ENCODE peak calls at places on chromosomes 12 and 14, in nine cellular contexts. D is stimulated activated CD8-positive, alpha-beta memory T cell treated with anti-CD3 and anti-CD28 coated beads, Interleukin-7, amount 100 ng/mL, for 1 hour; F is EL; Z is T-helper 17 cell; Q is C1 segment of cervical spinal cord; Y is retina; I is progenitor cell of endocrine pancreas; L is ureter; X is aorta. P is an unnamed sample.

GRCh38 chr14:102363182-102363952 is 626 bp downstream of the TECPR2 start:
- DNase-seq in I (no peak), X (peak; percentile 64), L (no peak), Y (peak; percentile 63), F (peak; percentile 72), Q (no peak), Z (peak; percentile 19), D (no peak), P (no peak)

GRCh38 chr12:6788972-6789905 is at the start of gene CD4:
- DNase-seq in Z (peak; percentile 41), Y (no peak), Q (no peak), I (no peak), X (peak; percentile 92), F (no peak), L (peak; percentile 78), D (no peak), P (no peak)

GRCh38 chr14:99264691-99265090 is 7.3 kb downstream of the BCL11B start:
- DNase-seq in X (no peak), D (no peak), Y (no peak), I (no peak), L (no peak), Q (no peak), F (no peak), Z (no peak), P (no peak)

GRCh38 chr12:53056901-53057300 is 7.0 kb downstream of the TNS2 start:
- DNase-seq in X (no peak), Z (no peak), F (no peak), L (no peak), Q (no peak), I (no peak), D (no peak), Y (no peak), P (no peak)

GRCh38 chr14:77260199-77260598 is 10.8 kb downstream of the NGB start:
- DNase-seq in Y (no peak), I (no peak), X (no peak), F (no peak), Q (no peak), L (no peak), D (no peak), Z (no peak), P (no peak)

GRCh38 chr12:69514111-69514510 is 43.9 kb downstream of the FRS2 start:
- DNase-seq in D (no peak), Z (no peak), Q (no peak), Y (no peak), X (no peak), L (no peak), F (no peak), I (no peak), P (no peak)

GRCh38 chr12:68815928-68816800 is 8.2 kb downstream of the MDM2 start:
- DNase-seq in X (no peak), F (no peak), Z (no peak), L (no peak), D (no peak), Y (no peak), Q (no peak), I (no peak), P (no peak)

GRCh38 chr14:84535491-84535890 is 994.5 kb upstream of the FLRT2 start:
- DNase-seq in L (no peak), F (no peak), I (no peak), Q (no peak), Y (no peak), D (no peak), Z (no peak), X (no peak), P (no peak)

GRCh38 chr14:74018029-74018703 is 922 bp downstream of the ENTPD5 start:
- DNase-seq in I (no peak), L (no peak), X (no peak), Q (no peak), F (peak; percentile 59), Y (no peak), Z (no peak), D (no peak), P (no peak)

GRCh38 chr14:69711065-69711464 is 55.9 kb upstream of the SRSF5 start:
- DNase-seq in F (no peak), Q (no peak), I (no peak), X (peak; percentile 64), D (no peak), L (no peak), Z (no peak), Y (no peak), P (no peak)

GRCh38 chr12:91954326-91954725 is 191.3 kb downstream of the BTG1 start:
- DNase-seq in L (no peak), Q (no peak), I (no peak), Z (no peak), Y (no peak), X (no peak), F (no peak), D (no peak), P (no peak)

GRCh38 chr12:6438345-6438744 is 6.4 kb upstream of the CD27 start:
- DNase-seq in Q (no peak), Z (no peak), I (no peak), D (no peak), L (no peak), Y (no peak), F (no peak), X (no peak), P (no peak)

GRCh38 chr14:95282354-95282985 is 37.2 kb downstream of the CLMN start:
- DNase-seq in D (no peak), Q (no peak), Y (no peak), F (no peak), L (no peak), X (no peak), I (no peak), Z (no peak), P (no peak)

GRCh38 chr14:54252072-54252730 is 144.6 kb upstream of the CDKN3 start:
- DNase-seq in D (no peak), Z (no peak), X (no peak), Q (no peak), F (peak; percentile 89), L (no peak), Y (no peak), I (no peak), P (no peak)

GRCh38 chr12:59858508-59858907 is 262.7 kb downstream of the SLC16A7 start:
- DNase-seq in Z (no peak), D (no peak), Y (no peak), F (no peak), I (no peak), Q (no peak), L (no peak), X (no peak), P (no peak)

GRCh38 chr14:30214014-30214413 is 286.4 kb upstream of the PRKD1 start:
- DNase-seq in Q (no peak), Z (no peak), Y (no peak), X (no peak), L (no peak), F (peak; percentile 49), D (no peak), I (no peak), P (no peak)

GRCh38 chr14:68967459-68967940 is 11.6 kb downstream of the ACTN1 start:
- DNase-seq in D (no peak), X (no peak), L (no peak), Z (no peak), Y (no peak), Q (no peak), F (no peak), I (no peak), P (no peak)

GRCh38 chr14:49946320-49947141 is 53.6 kb downstream of the ARF6 start:
- DNase-seq in X (no peak), L (no peak), D (no peak), F (peak; percentile 74), Z (no peak), I (no peak), Q (no peak), Y (no peak), P (no peak)

P was measured in caudate nucleus.